ENCODE peak calls at places on chromosomes 16 and 17, in six cellular contexts. X is GM04504, C is EL, W is endothelial cell, F is CD14-positive monocyte, Q is AG10803. E is an unnamed sample.

GRCh38 chr17:16938031-16938430 is 33.9 kb downstream of the TNFRSF13B start:
- DNase-seq in X (no peak), C (no peak), W (no peak), F (no peak), Q (no peak), E (no peak)

GRCh38 chr16:17538942-17539341 is 68.2 kb upstream of the XYLT1 start:
- DNase-seq in X (no peak), C (no peak), W (no peak), F (no peak), Q (no peak), E (no peak)

GRCh38 chr17:81322271-81323082 is 27.4 kb upstream of the SLC38A10 start:
- DNase-seq in X (no peak), C (peak), W (no peak), F (no peak), Q (peak), E (peak)

GRCh38 chr16:78106659-78107058 is 7.2 kb downstream of the WWOX start:
- DNase-seq in X (no peak), C (no peak), W (no peak), F (no peak), Q (no peak), E (no peak)

GRCh38 chr16:85157813-85158701 is 45.8 kb upstream of the CIBAR2 start:
- DNase-seq in X (no peak), C (no peak), W (no peak), F (no peak), Q (peak), E (no peak)

GRCh38 chr16:52451971-52452421 is 94.9 kb downstream of the TOX3 start:
- DNase-seq in X (no peak), C (no peak), W (no peak), F (no peak), Q (no peak), E (no peak)

GRCh38 chr16:66580605-66581209 is 1.4 kb downstream of the CMTM2 start:
- DNase-seq in X (peak), C (peak), W (no peak), F (no peak), Q (peak), E (peak)

GRCh38 chr16:56742030-56742984 is 12.4 kb downstream of the NUP93 start:
- DNase-seq in X (peak), C (peak), W (no peak), F (no peak), Q (peak), E (peak)

GRCh38 chr16:49452568-49452967 is 79.0 kb downstream of the C16orf78 start:
- DNase-seq in X (no peak), C (no peak), W (no peak), F (no peak), Q (no peak), E (no peak)

GRCh38 chr16:14263769-14264168 is 192.7 kb downstream of the MRTFB start:
- DNase-seq in X (no peak), C (no peak), W (no peak), F (no peak), Q (no peak), E (no peak)

GRCh38 chr16:14071576-14072271 is 605 bp downstream of the MRTFB start:
- DNase-seq in X (no peak), C (no peak), W (no peak), F (peak), Q (no peak), E (peak)

GRCh38 chr17:80192268-80192667 is 22.4 kb downstream of the CARD14 start:
- DNase-seq in X (no peak), C (no peak), W (no peak), F (no peak), Q (peak), E (no peak)

GRCh38 chr17:50346313-50347086 is 574 bp downstream of the XYLT2 start:
- DNase-seq in X (no peak), C (peak), W (peak), F (no peak), Q (peak), E (peak)

GRCh38 chr16:80602894-80603293 is 62.1 kb downstream of the DYNLRB2 start:
- DNase-seq in X (no peak), C (peak), W (no peak), F (no peak), Q (no peak), E (no peak)

GRCh38 chr17:36057900-36058299 is 6.2 kb upstream of the CCL18 start:
- DNase-seq in X (no peak), C (no peak), W (no peak), F (no peak), Q (no peak), E (no peak)

GRCh38 chr16:65116818-65117430 is 4.9 kb downstream of the CDH11 start:
- DNase-seq in X (no peak), C (peak), W (no peak), F (no peak), Q (peak), E (no peak)

GRCh38 chr16:4353675-4354074 is 2.6 kb upstream of the PAM16 start:
- DNase-seq in X (no peak), C (no peak), W (no peak), F (no peak), Q (no peak), E (no peak)

GRCh38 chr16:50538411-50539052 is 9.7 kb upstream of the NKD1 start:
- DNase-seq in X (no peak), C (peak), W (no peak), F (peak), Q (no peak), E (peak)